ENCODE peak calls at places on chromosome 11, in five cellular contexts. K, R, L, E and Q are unnamed samples.

GRCh38 chr11:5719703-5720495 is 16.3 kb upstream of the OR56B1 start:
- DNase-seq in K (no peak), R (no peak), L (no peak), E (no peak), Q (no peak)

GRCh38 chr11:64173616-64174355 is 7.9 kb upstream of the MACROD1 start:
- DNase-seq in K (no peak), R (no peak), L (no peak), E (no peak), Q (no peak)

GRCh38 chr11:128039140-128040021 is 548.0 kb downstream of the ETS1 start:
- DNase-seq in K (peak), R (no peak), L (no peak), E (peak), Q (peak)

GRCh38 chr11:6258571-6258998 is 1.1 kb upstream of the CCKBR start:
- DNase-seq in K (no peak), R (no peak), L (no peak), E (peak), Q (no peak)

GRCh38 chr11:8828055-8828454 is 82.9 kb upstream of the AKIP1 start:
- DNase-seq in K (no peak), R (no peak), L (peak), E (no peak), Q (no peak)

GRCh38 chr11:10122337-10123197 is 171.5 kb downstream of the SBF2 start:
- DNase-seq in K (no peak), R (peak), L (peak), E (no peak), Q (no peak)

GRCh38 chr11:79440451-79441158 is at the start of gene TENM4:
- DNase-seq in K (peak), R (peak), L (peak), E (peak), Q (peak)

GRCh38 chr11:128453444-128454336 is 133.7 kb downstream of the ETS1 start:
- DNase-seq in K (peak), R (no peak), L (peak), E (peak), Q (no peak)

GRCh38 chr11:71286701-71287643 is 34.6 kb upstream of the SHANK2 start:
- DNase-seq in K (peak), R (peak), L (peak), E (peak), Q (no peak)

GRCh38 chr11:45390407-45390806 is 104.3 kb upstream of the SYT13 start:
- DNase-seq in K (no peak), R (no peak), L (no peak), E (no peak), Q (no peak)

GRCh38 chr11:118100691-118101232 is 14.0 kb upstream of the SMIM35 start:
- DNase-seq in K (no peak), R (no peak), L (no peak), E (no peak), Q (no peak)

GRCh38 chr11:118105657-118106305 is 19.0 kb upstream of the SMIM35 start:
- DNase-seq in K (no peak), R (no peak), L (no peak), E (no peak), Q (no peak)

GRCh38 chr11:118099838-118100570 is 13.2 kb upstream of the SMIM35 start:
- DNase-seq in K (no peak), R (no peak), L (peak), E (no peak), Q (no peak)

GRCh38 chr11:118104491-118104890 is 17.7 kb upstream of the SMIM35 start:
- DNase-seq in K (no peak), R (no peak), L (no peak), E (no peak), Q (no peak)

DNA sequence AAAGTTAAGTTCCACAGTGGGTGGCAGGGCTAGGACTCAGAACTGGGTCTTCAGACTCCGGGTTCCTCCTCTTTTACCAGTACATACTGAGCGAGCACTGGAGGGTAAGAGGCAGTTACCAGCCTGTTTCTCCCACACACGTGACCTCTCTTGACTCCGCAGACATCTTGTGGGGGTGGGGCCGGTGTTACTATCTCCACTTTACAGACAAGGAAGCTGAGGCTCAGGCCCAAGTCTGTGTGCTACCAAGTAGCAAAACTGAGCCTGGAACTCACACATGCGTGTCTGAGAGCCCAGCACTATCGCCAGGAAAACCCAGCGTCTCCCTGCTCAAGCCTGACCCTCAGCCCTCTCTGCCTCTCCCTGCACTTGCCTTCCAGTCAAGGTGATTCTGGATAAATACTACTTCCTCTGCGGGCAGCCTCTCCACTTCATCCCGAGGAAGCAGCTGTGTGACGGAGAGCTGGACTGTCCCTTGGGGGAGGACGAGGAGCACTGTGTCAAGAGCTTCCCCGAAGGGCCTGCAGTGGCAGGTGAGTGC is 16.0 kb upstream of the SMIM35 start:
- DNase-seq in K (no peak), R (no peak), L (no peak), E (no peak), Q (no peak)
- TF ChIP-seq POLR2A in K (no peak), R (no peak), L (no peak), E (no peak), Q (no peak)

GRCh38 chr11:36376888-36377758 is 81.0 kb downstream of the PRR5L start:
- DNase-seq in K (no peak), R (peak), L (peak), E (peak), Q (peak)
- H3K27ac ChIP-seq in K (peak), R (peak), L (peak), E (peak), Q (peak)

GRCh38 chr11:111819161-111820058 is 52.0 kb downstream of the ALG9 start:
- DNase-seq in K (no peak), R (no peak), L (no peak), E (peak), Q (no peak)
- TF ChIP-seq POLR2A in K (no peak), R (no peak), L (no peak), E (no peak), Q (no peak)

GRCh38 chr11:65425105-65425970 is 2.7 kb downstream of the NEAT1 start:
- DNase-seq in K (no peak), R (peak), L (peak), E (peak), Q (peak)

GRCh38 chr11:65427691-65428577 is 5.3 kb downstream of the NEAT1 start:
- DNase-seq in K (peak), R (peak), L (peak), E (peak), Q (peak)

GRCh38 chr11:65424200-65425104 is 1.9 kb downstream of the NEAT1 start:
- DNase-seq in K (no peak), R (peak), L (peak), E (peak), Q (peak)

GRCh38 chr11:65426839-65427690 is 4.5 kb downstream of the NEAT1 start:
- DNase-seq in K (peak), R (peak), L (peak), E (peak), Q (peak)

DNA sequence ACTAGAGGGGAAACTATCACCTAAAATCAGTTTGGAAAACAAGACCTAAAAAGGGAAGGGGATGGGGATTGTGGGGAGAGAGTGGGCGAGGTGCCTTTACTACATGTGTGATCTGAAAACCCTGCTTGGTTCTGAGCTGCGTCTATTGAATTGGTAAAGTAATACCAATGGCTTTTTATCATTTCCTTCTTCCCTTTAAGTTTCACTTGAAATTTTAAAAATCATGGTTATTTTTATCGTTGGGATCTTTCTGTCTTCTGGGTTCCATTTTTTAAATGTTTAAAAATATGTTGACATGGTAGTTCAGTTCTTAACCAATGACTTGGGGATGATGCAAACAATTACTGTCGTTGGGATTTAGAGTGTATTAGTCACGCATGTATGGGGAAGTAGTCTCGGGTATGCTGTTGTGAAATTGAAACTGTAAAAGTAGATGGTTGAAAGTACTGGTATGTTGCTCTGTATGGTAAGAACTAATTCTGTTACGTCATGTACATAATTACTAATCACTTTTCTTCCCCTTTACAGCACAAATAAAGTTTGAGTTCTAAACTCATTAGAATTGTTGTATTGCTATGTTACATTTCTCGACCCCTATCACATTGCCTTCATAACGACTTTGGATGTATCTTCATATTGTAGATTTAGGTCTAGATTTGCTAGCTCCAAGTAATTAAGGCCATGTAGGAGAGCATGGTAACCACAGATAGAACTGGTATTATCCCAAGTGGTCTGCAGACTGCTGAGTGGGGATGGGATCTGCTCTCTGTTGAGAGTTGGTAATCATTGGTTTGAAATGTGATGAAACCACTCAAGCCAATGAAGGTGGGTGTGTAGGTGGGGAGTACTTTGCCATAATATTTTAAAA is 3.6 kb downstream of the NEAT1 start:
- DNase-seq in K (no peak), R (peak), L (peak), E (peak), Q (no peak)
- H3K27ac ChIP-seq in K (peak), R (peak), L (peak), E (peak), Q (peak)

GRCh38 chr11:94767701-94768601 is at the start of gene AMOTL1:
- DNase-seq in K (peak), R (peak), L (peak), E (peak), Q (peak)
- TF ChIP-seq POLR2A in K (peak), R (peak), L (peak), E (no peak), Q (no peak)

GRCh38 chr11:73344191-73344607 is 32.0 kb upstream of the RELT start:
- DNase-seq in K (no peak), R (no peak), L (peak), E (no peak), Q (peak)
- H3K27ac ChIP-seq in K (no peak), R (no peak), L (peak), E (no peak), Q (peak)

GRCh38 chr11:65622011-65622410 is 6.4 kb downstream of the PCNX3 start:
- DNase-seq in K (no peak), R (no peak), L (no peak), E (no peak), Q (no peak)
- TF ChIP-seq POLR2A in K (no peak), R (no peak), L (no peak), E (no peak), Q (no peak)

GRCh38 chr11:130629039-130629438 is 180.6 kb downstream of the ADAMTS15 start:
- DNase-seq in K (no peak), R (no peak), L (no peak), E (no peak), Q (no peak)

GRCh38 chr11:130634186-130634585 is 185.7 kb downstream of the ADAMTS15 start:
- DNase-seq in K (no peak), R (no peak), L (no peak), E (no peak), Q (no peak)

GRCh38 chr11:130634981-130635473 is 186.6 kb downstream of the ADAMTS15 start:
- DNase-seq in K (no peak), R (peak), L (no peak), E (no peak), Q (no peak)

GRCh38 chr11:130633466-130633865 is 185.0 kb downstream of the ADAMTS15 start:
- DNase-seq in K (no peak), R (no peak), L (no peak), E (no peak), Q (no peak)

DNA sequence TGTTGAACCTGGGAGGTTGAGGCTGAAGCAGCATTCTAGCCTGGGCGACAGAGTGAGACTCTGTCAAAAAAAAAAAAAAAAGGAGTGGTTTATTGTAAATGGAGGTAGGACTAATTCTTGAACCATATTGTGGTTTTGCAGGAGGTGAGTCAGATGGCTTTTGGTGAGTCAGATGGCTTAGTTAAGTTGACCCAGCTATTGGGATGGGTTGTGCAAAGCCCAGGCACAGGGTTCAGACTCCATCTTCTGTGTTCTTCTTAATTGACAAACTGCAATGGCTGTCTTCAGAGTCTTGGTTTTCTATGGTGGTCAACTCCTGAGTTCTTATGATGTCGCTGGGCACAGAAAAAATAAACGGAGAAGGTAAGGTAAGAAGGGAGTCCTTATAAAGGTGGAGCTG is 182.7 kb downstream of the ADAMTS15 start:
- DNase-seq in K (no peak), R (peak), L (no peak), E (no peak), Q (no peak)
- H3K27ac ChIP-seq in K (no peak), R (peak), L (no peak), E (no peak), Q (no peak)

GRCh38 chr11:88332851-88333250 is 4.7 kb downstream of the CTSC start:
- DNase-seq in K (no peak), R (no peak), L (no peak), E (no peak), Q (no peak)

GRCh38 chr11:88327061-88327460 is 10.5 kb downstream of the CTSC start:
- DNase-seq in K (no peak), R (no peak), L (no peak), E (no peak), Q (no peak)

GRCh38 chr11:88327462-88328143 is 9.9 kb downstream of the CTSC start:
- DNase-seq in K (no peak), R (no peak), L (no peak), E (no peak), Q (no peak)

GRCh38 chr11:88330826-88331428 is 6.6 kb downstream of the CTSC start:
- DNase-seq in K (no peak), R (no peak), L (no peak), E (no peak), Q (no peak)

DNA sequence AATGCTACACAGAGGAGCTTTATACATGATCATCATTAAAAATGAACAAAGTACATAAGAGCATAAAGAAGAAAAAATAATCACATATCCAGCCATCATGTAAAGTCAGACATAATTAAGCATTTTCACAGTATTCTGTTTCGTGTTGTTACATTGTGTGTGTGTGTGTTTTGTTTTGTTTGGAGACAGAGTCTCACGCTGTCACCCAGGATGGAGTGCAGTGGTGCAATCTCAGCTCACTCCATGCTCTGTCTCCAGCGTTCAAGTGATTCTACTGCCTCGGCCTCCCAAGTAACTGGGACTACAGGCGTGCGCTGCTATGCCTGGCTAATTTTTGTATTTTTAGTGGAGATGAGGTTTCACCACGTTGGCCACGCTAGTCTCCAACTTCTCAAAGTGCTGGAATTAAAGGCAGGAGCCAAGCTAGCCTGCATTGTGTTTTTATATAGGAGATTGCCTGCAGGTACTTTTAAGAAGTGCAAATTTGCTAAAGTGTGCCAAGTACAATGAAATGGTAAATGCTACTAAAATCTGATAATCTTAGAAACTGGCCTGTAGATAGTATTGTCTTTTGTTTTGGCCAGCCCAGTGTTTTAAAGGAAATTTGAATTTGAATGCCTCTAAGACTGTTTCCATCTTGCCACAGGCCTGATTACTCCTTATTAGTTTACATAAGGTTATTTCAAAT is 7.8 kb downstream of the CTSC start:
- DNase-seq in K (no peak), R (no peak), L (no peak), E (no peak), Q (no peak)
- TF ChIP-seq POLR2A in K (no peak), R (no peak), L (no peak), E (no peak), Q (no peak)

GRCh38 chr11:86736303-86737143 is 63.8 kb upstream of the PRSS23 start:
- DNase-seq in K (no peak), R (peak), L (no peak), E (no peak), Q (no peak)

GRCh38 chr11:86740628-86741488 is 59.5 kb upstream of the PRSS23 start:
- DNase-seq in K (peak), R (peak), L (peak), E (no peak), Q (no peak)

GRCh38 chr11:86737223-86737622 is 63.1 kb upstream of the PRSS23 start:
- DNase-seq in K (no peak), R (no peak), L (no peak), E (no peak), Q (no peak)

GRCh38 chr11:86737752-86738151 is 62.6 kb upstream of the PRSS23 start:
- DNase-seq in K (no peak), R (peak), L (no peak), E (no peak), Q (no peak)

DNA sequence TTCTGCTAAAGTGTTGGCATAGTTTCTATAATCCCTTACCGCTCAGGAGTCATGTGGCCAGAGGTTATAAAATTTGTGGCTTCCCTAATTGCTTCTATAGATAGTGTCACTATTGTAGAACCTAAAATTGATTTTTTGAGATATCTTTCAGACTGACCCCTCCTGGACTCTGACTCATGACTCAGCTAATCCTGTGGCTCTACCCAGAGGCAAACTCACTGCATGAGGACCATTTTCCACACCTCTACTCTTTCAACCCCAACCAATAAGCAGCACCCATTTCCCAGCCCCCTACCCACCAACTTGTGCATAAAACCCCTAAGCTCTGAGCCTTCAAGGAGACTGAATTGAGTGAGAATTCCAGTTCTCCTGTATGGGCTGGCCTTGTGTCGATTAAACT is 61.7 kb upstream of the PRSS23 start:
- DNase-seq in K (no peak), R (no peak), L (no peak), E (no peak), Q (no peak)
- H3K27ac ChIP-seq in K (no peak), R (peak), L (peak), E (peak), Q (peak)